ENCODE peak calls at places on chromosomes 12 and 14, in four cellular contexts. K, Y, J and A are unnamed samples.

GRCh38 chr14:89308232-89308959 is 108.6 kb downstream of the FOXN3 start:
- DNase-seq in K (no peak), Y (no peak), J (peak), A (no peak)

GRCh38 chr12:48104531-48104930 is 1.3 kb downstream of the SENP1 start:
- DNase-seq in K (no peak), Y (no peak), J (no peak), A (no peak)

GRCh38 chr12:121749267-121749666 is 36.7 kb downstream of the TMEM120B start:
- DNase-seq in K (no peak), Y (no peak), J (no peak), A (no peak)

GRCh38 chr12:67943295-67943892 is 45.9 kb upstream of the IFNG-AS1 start:
- DNase-seq in K (peak), Y (peak), J (peak), A (no peak)

GRCh38 chr14:61196792-61197191 is 84.3 kb downstream of the TMEM30B start:
- DNase-seq in K (no peak), Y (no peak), J (peak), A (no peak)

GRCh38 chr12:57717846-57718640 is 20.5 kb downstream of the AGAP2 start:
- DNase-seq in K (no peak), Y (peak), J (no peak), A (peak)

GRCh38 chr14:103311171-103311997 is 22.7 kb upstream of the EIF5 start:
- DNase-seq in K (no peak), Y (no peak), J (no peak), A (no peak)

GRCh38 chr12:112124918-112125249 is 476 bp upstream of the TRAFD1 start:
- DNase-seq in K (no peak), Y (no peak), J (no peak), A (no peak)

GRCh38 chr12:38163442-38163801 is 153.2 kb upstream of the ALG10B start:
- DNase-seq in K (no peak), Y (no peak), J (no peak), A (no peak)

GRCh38 chr12:42473561-42473960 is 116.0 kb downstream of the PRICKLE1 start:
- DNase-seq in K (no peak), Y (no peak), J (no peak), A (no peak)

GRCh38 chr12:57666897-57667296 is 27.0 kb upstream of the OS9 start:
- DNase-seq in K (no peak), Y (no peak), J (no peak), A (no peak)

GRCh38 chr14:91333640-91334039 is 84.0 kb downstream of the CCDC88C start:
- DNase-seq in K (no peak), Y (no peak), J (no peak), A (no peak)

GRCh38 chr14:85187521-85187920 is 342.4 kb upstream of the FLRT2 start:
- DNase-seq in K (no peak), Y (no peak), J (no peak), A (no peak)

GRCh38 chr12:89781961-89782360 is 73.3 kb upstream of the ATP2B1 start:
- DNase-seq in K (no peak), Y (no peak), J (no peak), A (no peak)

GRCh38 chr12:34405286-34406227 is 383.3 kb downstream of the ALG10 start:
- DNase-seq in K (no peak), Y (peak), J (no peak), A (peak)

GRCh38 chr14:90674043-90674670 is 142.1 kb downstream of the TTC7B start:
- DNase-seq in K (no peak), Y (no peak), J (no peak), A (no peak)

GRCh38 chr14:24439830-24440605 is 2.6 kb downstream of the SDR39U1 start:
- DNase-seq in K (no peak), Y (no peak), J (no peak), A (no peak)

GRCh38 chr12:114858388-114859146 is 174.6 kb upstream of the TBX3 start:
- DNase-seq in K (no peak), Y (no peak), J (no peak), A (no peak)

GRCh38 chr14:94484476-94484875 is 8.5 kb upstream of the SERPINA9 start:
- DNase-seq in K (no peak), Y (no peak), J (no peak), A (no peak)

GRCh38 chr14:99989032-99989431 is 76.2 kb upstream of the EVL start:
- DNase-seq in K (no peak), Y (no peak), J (no peak), A (no peak)

GRCh38 chr12:6045438-6045837 is 79.0 kb downstream of the VWF start:
- DNase-seq in K (no peak), Y (no peak), J (no peak), A (no peak)

GRCh38 chr14:68042591-68043210 is 223.1 kb downstream of the RAD51B start:
- DNase-seq in K (no peak), Y (no peak), J (no peak), A (no peak)

GRCh38 chr12:46244997-46245396 is 23.8 kb downstream of the SLC38A1 start:
- DNase-seq in K (no peak), Y (no peak), J (no peak), A (no peak)

GRCh38 chr12:100843061-100843460 is 48.5 kb downstream of the ANO4 start:
- DNase-seq in K (no peak), Y (no peak), J (no peak), A (no peak)

GRCh38 chr12:116092162-116092561 is 185.3 kb downstream of the MED13L start:
- DNase-seq in K (no peak), Y (no peak), J (no peak), A (no peak)

DNA sequence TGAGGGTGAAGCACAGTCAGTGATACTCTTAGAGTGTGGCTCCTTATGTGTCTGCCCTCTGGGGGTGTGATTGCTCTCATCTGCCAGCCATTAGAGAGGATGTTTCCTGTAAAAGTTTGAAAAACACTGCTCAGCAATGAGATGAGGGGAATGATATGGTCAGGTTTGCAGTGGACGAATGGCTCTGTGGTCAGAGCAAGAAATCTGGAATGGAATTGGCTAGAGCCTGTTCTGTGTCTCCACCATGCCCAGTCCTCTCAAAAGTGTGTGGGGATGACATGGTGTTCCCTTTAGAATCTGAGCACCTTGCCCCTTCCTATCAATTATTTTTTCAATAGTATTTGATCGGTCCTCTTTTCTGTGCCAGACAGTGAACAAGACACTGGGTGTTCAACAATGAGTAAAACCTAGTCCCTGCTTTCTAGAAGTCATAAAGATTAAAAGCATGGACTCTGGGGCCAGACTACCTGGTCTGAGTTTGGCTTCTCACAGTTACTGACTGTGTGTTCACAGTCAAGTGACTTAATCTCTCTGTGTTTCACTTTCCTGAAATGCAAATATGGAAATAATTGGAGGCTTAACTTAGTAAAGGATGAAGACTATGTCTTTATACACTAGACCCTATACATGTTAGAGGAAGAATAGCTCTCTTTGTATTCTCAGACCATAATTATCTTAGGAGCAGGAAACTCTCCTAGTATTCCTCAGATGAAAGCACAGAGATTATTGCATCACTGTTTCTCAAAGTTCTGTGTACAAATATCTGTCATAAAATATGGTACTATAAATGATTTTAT is 1.6 kb downstream of the ACSS3 start:
- DNase-seq in K (no peak), Y (no peak), J (no peak), A (no peak)
- TF ChIP-seq CTCF in K (no peak), Y (no peak), J (no peak), A (no peak)

DNA sequence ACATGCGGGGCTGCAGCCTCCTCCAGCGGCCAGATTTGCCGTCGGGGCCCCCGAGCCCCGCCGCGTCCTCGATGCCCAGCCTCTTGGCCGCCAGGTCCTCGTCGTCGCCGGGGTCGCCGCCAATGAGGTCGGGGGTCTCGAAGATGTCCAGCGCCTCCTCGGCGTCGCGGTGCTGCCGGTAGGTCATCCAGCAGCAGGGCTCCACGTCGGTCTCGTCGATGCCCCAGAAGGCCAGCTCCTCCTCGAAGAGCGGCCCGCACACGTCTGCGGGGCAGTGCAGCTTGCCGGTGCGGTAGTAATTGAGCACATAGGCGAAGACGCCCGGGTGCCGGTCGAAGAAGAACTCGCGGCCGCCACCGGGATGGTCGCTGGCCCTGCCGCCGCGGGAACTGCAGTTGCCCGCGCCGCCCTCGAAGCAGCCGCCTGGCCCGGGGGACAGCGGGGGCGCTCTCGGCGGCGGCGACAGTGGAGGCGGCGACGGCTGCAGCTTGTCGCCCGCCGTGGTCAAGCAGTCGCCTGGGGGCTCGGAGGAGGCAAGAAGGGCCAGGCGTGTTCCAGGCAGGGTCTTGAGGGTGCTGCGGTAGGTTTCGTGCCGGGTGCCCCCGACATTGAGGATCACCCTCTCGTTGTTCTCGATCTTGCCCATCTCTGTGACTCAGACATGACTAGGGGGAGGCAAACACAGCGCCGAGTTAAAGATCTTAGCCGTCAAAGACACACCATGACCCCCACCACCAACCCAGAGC is 2.1 kb downstream of the KCNC2 start:
- DNase-seq in K (no peak), Y (no peak), J (no peak), A (no peak)
- TF ChIP-seq CTCF in K (no peak), Y (no peak), J (no peak), A (no peak)

GRCh38 chr12:10750385-10750727 is 27.2 kb upstream of the YBX3 start:
- DNase-seq in K (no peak), Y (no peak), J (no peak), A (no peak)

GRCh38 chr12:10753066-10753465 is 29.9 kb upstream of the YBX3 start:
- DNase-seq in K (peak), Y (no peak), J (peak), A (no peak)

GRCh38 chr12:10747730-10748129 is 24.6 kb upstream of the YBX3 start:
- DNase-seq in K (no peak), Y (no peak), J (no peak), A (no peak)

DNA sequence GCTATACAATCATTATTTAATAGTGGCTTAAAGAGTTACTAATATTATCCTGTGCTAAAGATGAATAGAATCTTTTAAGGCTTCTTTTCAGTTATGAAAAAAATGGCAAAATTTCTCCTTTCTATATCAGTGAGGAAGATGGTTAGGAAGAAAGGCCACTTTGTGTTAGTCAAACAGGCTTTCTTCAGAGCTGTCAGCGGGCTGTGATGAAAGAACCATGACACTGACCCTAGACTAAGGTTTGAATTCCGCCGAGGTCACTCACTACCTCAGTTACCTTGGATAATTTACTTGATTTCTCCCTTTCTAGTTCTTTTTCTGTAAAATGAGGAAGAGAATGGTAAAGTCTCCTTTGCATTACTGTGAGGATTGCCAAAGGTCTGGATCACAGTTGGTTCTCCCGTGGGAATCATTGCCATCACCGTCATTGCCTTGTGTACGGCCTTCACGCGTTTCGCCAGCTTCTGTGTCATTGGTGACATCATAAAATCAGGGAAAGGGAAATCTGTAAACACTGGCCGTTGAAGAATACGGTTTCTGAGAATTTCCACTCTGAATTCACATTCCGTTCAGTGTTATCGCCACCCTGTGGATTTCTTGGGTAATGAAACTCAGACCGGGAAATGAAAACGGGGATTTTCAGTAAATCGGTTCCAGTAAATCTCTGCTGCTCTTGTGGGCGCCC is 26.7 kb upstream of the YBX3 start:
- DNase-seq in K (peak), Y (peak), J (peak), A (peak)
- TF ChIP-seq CTCF in K (peak), Y (peak), J (peak), A (peak)

DNA sequence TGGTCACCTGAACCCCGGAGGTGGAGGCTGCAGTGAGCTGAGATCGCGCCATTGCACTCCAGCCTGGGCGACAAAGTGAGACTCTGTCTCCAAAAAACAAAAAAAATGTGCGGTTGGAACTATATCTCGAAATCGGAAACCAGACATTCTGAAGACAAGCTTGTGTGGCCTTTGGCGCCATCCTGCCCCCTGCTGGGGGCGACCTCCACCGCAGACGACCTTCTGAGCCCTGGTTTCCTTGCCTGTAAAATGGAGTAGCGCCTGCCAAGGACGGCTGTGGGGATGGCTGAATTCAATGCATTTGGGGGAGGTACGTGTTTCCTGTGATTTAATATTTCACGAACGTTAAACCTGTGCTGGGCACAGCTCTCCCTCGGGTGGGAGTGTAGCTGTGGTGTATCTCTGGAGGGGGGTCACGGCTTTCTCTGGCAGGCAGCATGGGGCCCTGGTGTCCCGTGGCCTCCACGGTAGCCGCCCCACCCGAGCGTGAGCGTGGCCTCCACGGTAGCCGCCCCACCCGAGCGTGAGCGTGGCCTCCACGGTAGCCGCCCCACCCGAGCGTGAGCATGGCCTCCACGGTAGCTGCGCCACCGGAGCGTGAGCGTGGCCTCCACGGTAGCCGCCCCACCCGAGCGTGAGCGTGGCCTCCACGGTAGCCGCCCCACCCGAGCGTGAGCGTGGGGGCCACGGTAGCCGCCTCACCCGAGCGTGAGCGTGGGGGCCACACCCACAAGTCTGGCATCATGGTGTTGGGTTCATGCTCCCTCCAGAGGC is 55.3 kb downstream of the LRCOL1 start:
- DNase-seq in K (no peak), Y (no peak), J (no peak), A (no peak)
- TF ChIP-seq CTCF in K (peak), Y (no peak), J (peak), A (peak)

DNA sequence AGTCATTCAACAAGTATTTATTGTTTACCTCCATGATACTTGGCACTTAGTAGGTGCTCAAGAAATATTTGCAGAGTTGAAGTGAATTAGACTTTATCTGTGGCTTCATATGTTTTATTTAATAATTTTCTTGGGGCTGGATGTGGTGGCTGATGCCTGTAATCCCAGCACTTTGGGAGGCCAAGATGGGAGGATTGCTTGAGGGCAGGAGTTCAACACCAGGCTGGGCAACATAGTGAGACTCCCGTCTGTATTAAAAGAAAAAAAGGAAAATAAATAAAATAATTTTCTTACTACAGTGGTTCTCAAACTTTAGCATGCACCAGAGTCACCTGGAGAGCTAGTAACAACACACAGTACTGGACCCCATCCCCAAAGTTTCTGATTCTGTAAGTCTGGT is 905 bp downstream of the ADCK1 start:
- DNase-seq in K (no peak), Y (no peak), J (no peak), A (no peak)
- TF ChIP-seq CTCF in K (no peak), Y (no peak), J (no peak), A (no peak)

DNA sequence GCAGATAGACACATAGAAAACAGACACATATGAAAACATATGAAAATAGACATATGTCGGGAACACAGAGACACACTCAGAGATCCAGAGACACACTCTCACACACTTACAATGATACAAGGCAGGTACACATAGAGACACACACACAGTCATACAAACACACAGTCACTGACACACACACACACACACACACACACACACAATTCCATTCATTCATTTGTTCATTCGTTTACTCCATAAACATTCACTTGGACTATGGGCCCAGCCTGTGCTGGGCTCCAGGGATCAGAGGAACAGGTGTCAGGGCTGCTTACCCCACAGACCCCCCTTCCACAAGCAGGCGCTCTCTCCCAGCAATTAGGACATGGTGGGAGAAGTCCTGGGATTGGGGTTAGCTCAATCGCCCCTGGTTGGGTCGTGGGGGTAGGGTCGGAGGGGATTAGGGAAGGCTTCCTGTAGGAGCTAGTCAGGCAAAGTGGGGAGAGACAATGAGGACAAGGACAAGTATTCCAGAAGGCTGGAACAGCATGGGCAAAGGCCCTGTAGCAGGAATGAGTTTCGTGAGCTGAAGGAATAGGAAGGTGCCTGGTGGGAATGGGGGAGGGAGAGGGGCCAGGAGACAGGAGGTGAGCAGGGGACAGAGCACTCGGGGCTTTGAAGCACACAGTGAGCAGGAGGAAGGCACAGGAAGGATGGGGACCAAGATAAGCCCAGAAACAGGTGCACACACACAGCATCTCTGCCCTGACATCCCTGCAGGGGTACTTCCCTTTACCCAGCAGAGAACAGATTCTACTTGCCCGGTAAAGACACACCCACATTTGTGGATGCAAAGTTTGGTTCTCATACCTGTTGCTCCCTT is 6.5 kb downstream of the RASAL1 start:
- DNase-seq in K (no peak), Y (no peak), J (no peak), A (no peak)
- TF ChIP-seq CTCF in K (no peak), Y (no peak), J (no peak), A (no peak)

DNA sequence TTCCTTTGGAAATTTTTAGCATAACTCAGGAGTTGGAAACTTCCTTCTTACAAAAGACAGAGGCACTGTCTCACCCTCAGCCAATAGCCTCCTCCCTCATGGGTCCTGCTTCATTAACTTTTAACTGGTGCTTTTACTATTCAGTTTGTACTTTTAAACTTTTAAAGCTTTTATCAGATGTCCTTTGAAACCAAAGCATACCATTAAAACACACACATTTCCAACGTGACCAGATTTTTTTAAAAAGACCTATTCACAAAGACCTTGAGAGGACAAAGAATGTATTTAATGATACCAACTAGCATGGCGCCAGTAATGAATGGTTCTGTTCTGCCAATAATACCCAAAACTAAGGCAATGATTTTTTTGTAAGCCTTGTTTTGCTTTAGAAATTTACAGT is 173.6 kb upstream of the EEA1 start:
- DNase-seq in K (no peak), Y (no peak), J (no peak), A (no peak)
- TF ChIP-seq CTCF in K (no peak), Y (no peak), J (no peak), A (no peak)

GRCh38 chr14:106738075-106738474 is 1211.7 kb downstream of the TMEM121 start:
- DNase-seq in K (no peak), Y (no peak), J (no peak), A (no peak)
- TF ChIP-seq CTCF in K (no peak), Y (no peak), J (no peak), A (no peak)